ENCODE peak calls at places on chromosomes 5 and 9, in five cellular contexts. One of them, this sample, is unnamed.

GRCh38 chr5:35046754-35047153 is 995 bp downstream of the AGXT2 start:
- DNase-seq in ELR: peak; percentile 99
- DNase-seq in stimulated activated CD8-positive, alpha-beta memory T cell treated with anti-CD3 and anti-CD28 coated beads, Interleukin-7, amount 100 ng/mL, for 4 hours: no peak
- DNase-seq in sigmoid colon: no peak
- DNase-seq in activated T-cell treated with anti-CD3 and anti-CD28 coated beads for 24 hours: no peak
- DNase-seq in this sample: no peak

GRCh38 chr5:3375586-3376311 is 219.9 kb upstream of the IRX1 start:
- DNase-seq in ELR: no peak
- DNase-seq in stimulated activated CD8-positive, alpha-beta memory T cell treated with anti-CD3 and anti-CD28 coated beads, Interleukin-7, amount 100 ng/mL, for 4 hours: no peak
- DNase-seq in sigmoid colon: no peak
- DNase-seq in activated T-cell treated with anti-CD3 and anti-CD28 coated beads for 24 hours: no peak
- DNase-seq in this sample: no peak

GRCh38 chr5:34735436-34736426 is 79.6 kb downstream of the RAI14 start:
- DNase-seq in ELR: no peak
- DNase-seq in stimulated activated CD8-positive, alpha-beta memory T cell treated with anti-CD3 and anti-CD28 coated beads, Interleukin-7, amount 100 ng/mL, for 4 hours: no peak
- DNase-seq in sigmoid colon: no peak
- DNase-seq in activated T-cell treated with anti-CD3 and anti-CD28 coated beads for 24 hours: no peak
- DNase-seq in this sample: no peak

GRCh38 chr5:61626639-61627282 is 294.7 kb downstream of the ZSWIM6 start:
- DNase-seq in ELR: no peak
- DNase-seq in stimulated activated CD8-positive, alpha-beta memory T cell treated with anti-CD3 and anti-CD28 coated beads, Interleukin-7, amount 100 ng/mL, for 4 hours: no peak
- DNase-seq in sigmoid colon: no peak
- DNase-seq in activated T-cell treated with anti-CD3 and anti-CD28 coated beads for 24 hours: no peak
- DNase-seq in this sample: no peak

GRCh38 chr9:93230185-93230584 is 46.2 kb downstream of the WNK2 start:
- DNase-seq in ELR: no peak
- DNase-seq in stimulated activated CD8-positive, alpha-beta memory T cell treated with anti-CD3 and anti-CD28 coated beads, Interleukin-7, amount 100 ng/mL, for 4 hours: no peak
- DNase-seq in sigmoid colon: no peak
- DNase-seq in activated T-cell treated with anti-CD3 and anti-CD28 coated beads for 24 hours: no peak
- DNase-seq in this sample: no peak

GRCh38 chr5:127320032-127320945 is 29.7 kb downstream of the MEGF10 start:
- DNase-seq in ELR: peak; percentile 58
- DNase-seq in stimulated activated CD8-positive, alpha-beta memory T cell treated with anti-CD3 and anti-CD28 coated beads, Interleukin-7, amount 100 ng/mL, for 4 hours: no peak
- DNase-seq in sigmoid colon: no peak
- DNase-seq in activated T-cell treated with anti-CD3 and anti-CD28 coated beads for 24 hours: no peak
- DNase-seq in this sample: no peak

GRCh38 chr5:1185038-1185651 is 16.2 kb upstream of the SLC6A19 start:
- DNase-seq in ELR: no peak
- DNase-seq in stimulated activated CD8-positive, alpha-beta memory T cell treated with anti-CD3 and anti-CD28 coated beads, Interleukin-7, amount 100 ng/mL, for 4 hours: no peak
- DNase-seq in sigmoid colon: no peak
- DNase-seq in activated T-cell treated with anti-CD3 and anti-CD28 coated beads for 24 hours: no peak
- DNase-seq in this sample: no peak

GRCh38 chr5:52989025-52989780 is at the start of gene ITGA2:
- DNase-seq in ELR: peak; percentile 80
- DNase-seq in stimulated activated CD8-positive, alpha-beta memory T cell treated with anti-CD3 and anti-CD28 coated beads, Interleukin-7, amount 100 ng/mL, for 4 hours: no peak
- DNase-seq in sigmoid colon: peak; percentile 68
- DNase-seq in activated T-cell treated with anti-CD3 and anti-CD28 coated beads for 24 hours: no peak
- DNase-seq in this sample: peak; percentile 14

GRCh38 chr5:4243865-4244264 is 648.2 kb downstream of the IRX1 start:
- DNase-seq in ELR: no peak
- DNase-seq in stimulated activated CD8-positive, alpha-beta memory T cell treated with anti-CD3 and anti-CD28 coated beads, Interleukin-7, amount 100 ng/mL, for 4 hours: no peak
- DNase-seq in sigmoid colon: no peak
- DNase-seq in activated T-cell treated with anti-CD3 and anti-CD28 coated beads for 24 hours: no peak
- DNase-seq in this sample: no peak

GRCh38 chr5:168989731-168990505 is 311.0 kb downstream of the SLIT3 start:
- DNase-seq in ELR: no peak
- DNase-seq in stimulated activated CD8-positive, alpha-beta memory T cell treated with anti-CD3 and anti-CD28 coated beads, Interleukin-7, amount 100 ng/mL, for 4 hours: no peak
- DNase-seq in sigmoid colon: no peak
- DNase-seq in activated T-cell treated with anti-CD3 and anti-CD28 coated beads for 24 hours: no peak
- DNase-seq in this sample: no peak

GRCh38 chr9:34069831-34070230 is 21.1 kb upstream of the UBAP2 start:
- DNase-seq in ELR: no peak
- DNase-seq in stimulated activated CD8-positive, alpha-beta memory T cell treated with anti-CD3 and anti-CD28 coated beads, Interleukin-7, amount 100 ng/mL, for 4 hours: no peak
- DNase-seq in sigmoid colon: peak; percentile 4
- DNase-seq in activated T-cell treated with anti-CD3 and anti-CD28 coated beads for 24 hours: no peak
- DNase-seq in this sample: no peak

GRCh38 chr9:118395415-118395814 is 691.2 kb downstream of the TLR4 start:
- DNase-seq in ELR: no peak
- DNase-seq in stimulated activated CD8-positive, alpha-beta memory T cell treated with anti-CD3 and anti-CD28 coated beads, Interleukin-7, amount 100 ng/mL, for 4 hours: no peak
- DNase-seq in sigmoid colon: no peak
- DNase-seq in activated T-cell treated with anti-CD3 and anti-CD28 coated beads for 24 hours: no peak
- DNase-seq in this sample: no peak

GRCh38 chr5:174623438-174624019 is 100.9 kb upstream of the MSX2 start:
- DNase-seq in ELR: no peak
- DNase-seq in stimulated activated CD8-positive, alpha-beta memory T cell treated with anti-CD3 and anti-CD28 coated beads, Interleukin-7, amount 100 ng/mL, for 4 hours: no peak
- DNase-seq in sigmoid colon: no peak
- DNase-seq in activated T-cell treated with anti-CD3 and anti-CD28 coated beads for 24 hours: no peak
- DNase-seq in this sample: no peak

GRCh38 chr5:151081426-151082273 is 816 bp upstream of the TNIP1 start:
- DNase-seq in ELR: peak; percentile 73
- DNase-seq in stimulated activated CD8-positive, alpha-beta memory T cell treated with anti-CD3 and anti-CD28 coated beads, Interleukin-7, amount 100 ng/mL, for 4 hours: no peak
- DNase-seq in sigmoid colon: no peak
- DNase-seq in activated T-cell treated with anti-CD3 and anti-CD28 coated beads for 24 hours: no peak
- DNase-seq in this sample: peak; percentile 23

GRCh38 chr5:141958773-141959172 is 771 bp upstream of the PCDH12 start:
- DNase-seq in ELR: peak; percentile 51
- DNase-seq in stimulated activated CD8-positive, alpha-beta memory T cell treated with anti-CD3 and anti-CD28 coated beads, Interleukin-7, amount 100 ng/mL, for 4 hours: no peak
- DNase-seq in sigmoid colon: peak; percentile 78
- DNase-seq in activated T-cell treated with anti-CD3 and anti-CD28 coated beads for 24 hours: no peak
- DNase-seq in this sample: no peak

GRCh38 chr5:1728846-1729245 is 70.8 kb downstream of the MRPL36 start:
- DNase-seq in ELR: no peak
- DNase-seq in stimulated activated CD8-positive, alpha-beta memory T cell treated with anti-CD3 and anti-CD28 coated beads, Interleukin-7, amount 100 ng/mL, for 4 hours: no peak
- DNase-seq in sigmoid colon: peak; percentile 20
- DNase-seq in activated T-cell treated with anti-CD3 and anti-CD28 coated beads for 24 hours: no peak
- DNase-seq in this sample: no peak

GRCh38 chr5:132487841-132488555 is 2.6 kb downstream of the IRF1 start:
- DNase-seq in ELR: no peak
- DNase-seq in stimulated activated CD8-positive, alpha-beta memory T cell treated with anti-CD3 and anti-CD28 coated beads, Interleukin-7, amount 100 ng/mL, for 4 hours: no peak
- DNase-seq in sigmoid colon: peak; percentile 57
- DNase-seq in activated T-cell treated with anti-CD3 and anti-CD28 coated beads for 24 hours: no peak
- DNase-seq in this sample: no peak

GRCh38 chr5:80867233-80867632 is 92.9 kb upstream of the RASGRF2 start:
- DNase-seq in ELR: no peak
- DNase-seq in stimulated activated CD8-positive, alpha-beta memory T cell treated with anti-CD3 and anti-CD28 coated beads, Interleukin-7, amount 100 ng/mL, for 4 hours: no peak
- DNase-seq in sigmoid colon: no peak
- DNase-seq in activated T-cell treated with anti-CD3 and anti-CD28 coated beads for 24 hours: no peak
- DNase-seq in this sample: no peak

GRCh38 chr9:132543960-132544359 is 38.4 kb upstream of the BARHL1 start:
- DNase-seq in ELR: no peak
- DNase-seq in stimulated activated CD8-positive, alpha-beta memory T cell treated with anti-CD3 and anti-CD28 coated beads, Interleukin-7, amount 100 ng/mL, for 4 hours: no peak
- DNase-seq in sigmoid colon: no peak
- DNase-seq in activated T-cell treated with anti-CD3 and anti-CD28 coated beads for 24 hours: no peak
- DNase-seq in this sample: no peak

GRCh38 chr5:10306114-10306513 is 1.6 kb downstream of the CMBL start:
- DNase-seq in ELR: no peak
- DNase-seq in stimulated activated CD8-positive, alpha-beta memory T cell treated with anti-CD3 and anti-CD28 coated beads, Interleukin-7, amount 100 ng/mL, for 4 hours: no peak
- DNase-seq in sigmoid colon: peak; percentile 32
- DNase-seq in activated T-cell treated with anti-CD3 and anti-CD28 coated beads for 24 hours: no peak
- DNase-seq in this sample: no peak